ENCODE peak calls at places on chromosomes 2 and 18, in ten cellular contexts. One of them, this sample, is unnamed.

GRCh38 chr2:215668329-215668728 is 232.5 kb upstream of the FN1 start:
- DNase-seq in WTC11: no peak
- DNase-seq in amniotic stem cell: no peak
- DNase-seq in lung: no peak
- DNase-seq in Calu3: no peak
- DNase-seq in stimulated activated CD4-positive, alpha-beta T cell treated with anti-CD3 and anti-CD28 coated beads, Interleukin-1b, Interleukin-23, amount 100 ng/mL, for 48 hours: no peak
- DNase-seq in T-helper 1 cell: no peak
- DNase-seq in GM12878: no peak
- DNase-seq in lower lobe of right lung: no peak
- DNase-seq in AG09309: no peak
- DNase-seq in this sample: no peak

GRCh38 chr18:76347341-76347740 is 147.7 kb downstream of the ZNF516 start:
- DNase-seq in WTC11: no peak
- DNase-seq in amniotic stem cell: no peak
- DNase-seq in lung: no peak
- DNase-seq in Calu3: no peak
- DNase-seq in stimulated activated CD4-positive, alpha-beta T cell treated with anti-CD3 and anti-CD28 coated beads, Interleukin-1b, Interleukin-23, amount 100 ng/mL, for 48 hours: no peak
- DNase-seq in T-helper 1 cell: no peak
- DNase-seq in GM12878: no peak
- DNase-seq in lower lobe of right lung: no peak
- DNase-seq in AG09309: no peak
- DNase-seq in this sample: no peak

GRCh38 chr2:173359231-173359630 is 4.6 kb downstream of the CDCA7 start:
- DNase-seq in WTC11: no peak
- DNase-seq in amniotic stem cell: no peak
- DNase-seq in lung: no peak
- DNase-seq in Calu3: no peak
- DNase-seq in stimulated activated CD4-positive, alpha-beta T cell treated with anti-CD3 and anti-CD28 coated beads, Interleukin-1b, Interleukin-23, amount 100 ng/mL, for 48 hours: no peak
- DNase-seq in T-helper 1 cell: no peak
- DNase-seq in GM12878: peak; percentile 79
- DNase-seq in lower lobe of right lung: no peak
- DNase-seq in AG09309: peak; percentile 64
- DNase-seq in this sample: no peak

GRCh38 chr2:64327129-64327509 is 126.8 kb upstream of the LGALSL start:
- DNase-seq in WTC11: no peak
- DNase-seq in amniotic stem cell: no peak
- DNase-seq in lung: no peak
- DNase-seq in Calu3: peak; percentile 32
- DNase-seq in stimulated activated CD4-positive, alpha-beta T cell treated with anti-CD3 and anti-CD28 coated beads, Interleukin-1b, Interleukin-23, amount 100 ng/mL, for 48 hours: no peak
- DNase-seq in T-helper 1 cell: no peak
- DNase-seq in GM12878: no peak
- DNase-seq in lower lobe of right lung: no peak
- DNase-seq in AG09309: no peak
- DNase-seq in this sample: no peak

GRCh38 chr18:55264108-55264507 is 304.8 kb upstream of the CCDC68 start:
- DNase-seq in WTC11: no peak
- DNase-seq in amniotic stem cell: no peak
- DNase-seq in lung: no peak
- DNase-seq in Calu3: no peak
- DNase-seq in stimulated activated CD4-positive, alpha-beta T cell treated with anti-CD3 and anti-CD28 coated beads, Interleukin-1b, Interleukin-23, amount 100 ng/mL, for 48 hours: no peak
- DNase-seq in T-helper 1 cell: no peak
- DNase-seq in GM12878: no peak
- DNase-seq in lower lobe of right lung: no peak
- DNase-seq in AG09309: no peak
- DNase-seq in this sample: no peak

GRCh38 chr2:170928036-170928823 is 823 bp upstream of the GORASP2 start:
- DNase-seq in WTC11: peak; percentile 25
- DNase-seq in amniotic stem cell: no peak
- DNase-seq in lung: no peak
- DNase-seq in Calu3: peak; percentile 2
- DNase-seq in stimulated activated CD4-positive, alpha-beta T cell treated with anti-CD3 and anti-CD28 coated beads, Interleukin-1b, Interleukin-23, amount 100 ng/mL, for 48 hours: peak; percentile 10
- DNase-seq in T-helper 1 cell: no peak
- DNase-seq in GM12878: no peak
- DNase-seq in lower lobe of right lung: no peak
- DNase-seq in AG09309: no peak
- DNase-seq in this sample: peak; percentile 27

GRCh38 chr18:5251117-5251516 is 44.4 kb downstream of the ZBTB14 start:
- DNase-seq in WTC11: no peak
- DNase-seq in amniotic stem cell: no peak
- DNase-seq in lung: no peak
- DNase-seq in Calu3: no peak
- DNase-seq in stimulated activated CD4-positive, alpha-beta T cell treated with anti-CD3 and anti-CD28 coated beads, Interleukin-1b, Interleukin-23, amount 100 ng/mL, for 48 hours: no peak
- DNase-seq in T-helper 1 cell: no peak
- DNase-seq in GM12878: no peak
- DNase-seq in lower lobe of right lung: no peak
- DNase-seq in AG09309: no peak
- DNase-seq in this sample: no peak

GRCh38 chr2:37400041-37400440 is 55.6 kb downstream of the QPCT start:
- DNase-seq in WTC11: no peak
- DNase-seq in amniotic stem cell: no peak
- DNase-seq in lung: no peak
- DNase-seq in Calu3: no peak
- DNase-seq in stimulated activated CD4-positive, alpha-beta T cell treated with anti-CD3 and anti-CD28 coated beads, Interleukin-1b, Interleukin-23, amount 100 ng/mL, for 48 hours: no peak
- DNase-seq in T-helper 1 cell: no peak
- DNase-seq in GM12878: no peak
- DNase-seq in lower lobe of right lung: no peak
- DNase-seq in AG09309: no peak
- DNase-seq in this sample: no peak

GRCh38 chr2:218962859-218963492 is 3.5 kb downstream of the CDK5R2 start:
- DNase-seq in WTC11: peak; percentile 97
- DNase-seq in amniotic stem cell: no peak
- DNase-seq in lung: peak; percentile 60
- DNase-seq in Calu3: peak; percentile 80
- DNase-seq in stimulated activated CD4-positive, alpha-beta T cell treated with anti-CD3 and anti-CD28 coated beads, Interleukin-1b, Interleukin-23, amount 100 ng/mL, for 48 hours: peak; percentile 51
- DNase-seq in T-helper 1 cell: no peak
- DNase-seq in GM12878: no peak
- DNase-seq in lower lobe of right lung: peak; percentile 63
- DNase-seq in AG09309: no peak
- DNase-seq in this sample: peak; percentile 94

This sample was measured in NCI-H748 treated with DMSO at 0.1 percent for 48 hours.